ENCODE peak calls at places on chromosomes 12 and 14, in four cellular contexts. R, G, J and C are unnamed samples.

GRCh38 chr14:43795600-43796228 is 711.4 kb downstream of the FSCB start:
- DNase-seq in J (peak), R (no peak), G (no peak), C (no peak)

GRCh38 chr12:110537605-110538409 is 35.7 kb downstream of the RAD9B start:
- DNase-seq in R (no peak), G (no peak), J (no peak), C (no peak)

GRCh38 chr12:102067574-102068258 is 5.9 kb upstream of the WASHC3 start:
- DNase-seq in R (no peak), G (no peak), J (no peak), C (no peak)

GRCh38 chr12:25769076-25769945 is 189.2 kb upstream of the RASSF8 start:
- DNase-seq in J (peak), G (no peak), R (no peak), C (no peak)

GRCh38 chr12:27344246-27344645 is 11.6 kb downstream of the BMAL2 start:
- DNase-seq in J (peak), G (no peak), R (no peak), C (no peak)

GRCh38 chr14:99682809-99683618 is 1.1 kb upstream of the CYP46A1 start:
- DNase-seq in G (peak), J (peak), R (peak), C (peak)

GRCh38 chr12:76470028-76470939 is 89.3 kb downstream of the OSBPL8 start:
- DNase-seq in R (no peak), G (no peak), J (peak), C (no peak)

GRCh38 chr12:119594399-119594730 is 791 bp downstream of the TMEM233 start:
- DNase-seq in R (peak), J (no peak), G (no peak), C (no peak)

GRCh38 chr12:65152012-65152411 is 17.4 kb upstream of the LEMD3 start:
- DNase-seq in G (no peak), J (peak), R (no peak), C (no peak)

GRCh38 chr12:67651380-67651695 is 2.8 kb downstream of the DYRK2 start:
- DNase-seq in J (peak), G (no peak), R (no peak), C (no peak)

DNA sequence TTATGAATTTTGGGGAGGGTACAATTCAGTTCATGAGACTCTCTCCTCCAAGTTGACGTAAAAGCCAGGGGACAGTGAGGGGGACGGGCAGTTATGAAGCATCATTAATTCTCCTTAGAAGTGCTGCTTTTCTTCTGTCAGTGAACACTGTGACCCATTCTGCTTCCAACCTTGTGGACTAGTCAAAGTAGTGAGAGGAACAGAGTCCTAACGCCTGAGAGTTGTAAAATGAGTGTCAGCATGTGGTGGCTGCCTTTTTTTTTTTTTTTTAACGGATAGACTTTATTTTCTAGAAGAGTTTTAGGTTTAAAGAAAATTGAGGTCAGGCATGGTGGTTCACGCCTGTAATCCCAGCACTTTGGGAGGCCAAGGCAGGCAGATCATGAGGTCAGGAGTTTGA is 15.5 kb downstream of the RESF1 start:
- DNase-seq in J (no peak), R (no peak), G (no peak), C (no peak)
- H3K27ac ChIP-seq in J (no peak), R (no peak), G (peak), C (no peak)

DNA sequence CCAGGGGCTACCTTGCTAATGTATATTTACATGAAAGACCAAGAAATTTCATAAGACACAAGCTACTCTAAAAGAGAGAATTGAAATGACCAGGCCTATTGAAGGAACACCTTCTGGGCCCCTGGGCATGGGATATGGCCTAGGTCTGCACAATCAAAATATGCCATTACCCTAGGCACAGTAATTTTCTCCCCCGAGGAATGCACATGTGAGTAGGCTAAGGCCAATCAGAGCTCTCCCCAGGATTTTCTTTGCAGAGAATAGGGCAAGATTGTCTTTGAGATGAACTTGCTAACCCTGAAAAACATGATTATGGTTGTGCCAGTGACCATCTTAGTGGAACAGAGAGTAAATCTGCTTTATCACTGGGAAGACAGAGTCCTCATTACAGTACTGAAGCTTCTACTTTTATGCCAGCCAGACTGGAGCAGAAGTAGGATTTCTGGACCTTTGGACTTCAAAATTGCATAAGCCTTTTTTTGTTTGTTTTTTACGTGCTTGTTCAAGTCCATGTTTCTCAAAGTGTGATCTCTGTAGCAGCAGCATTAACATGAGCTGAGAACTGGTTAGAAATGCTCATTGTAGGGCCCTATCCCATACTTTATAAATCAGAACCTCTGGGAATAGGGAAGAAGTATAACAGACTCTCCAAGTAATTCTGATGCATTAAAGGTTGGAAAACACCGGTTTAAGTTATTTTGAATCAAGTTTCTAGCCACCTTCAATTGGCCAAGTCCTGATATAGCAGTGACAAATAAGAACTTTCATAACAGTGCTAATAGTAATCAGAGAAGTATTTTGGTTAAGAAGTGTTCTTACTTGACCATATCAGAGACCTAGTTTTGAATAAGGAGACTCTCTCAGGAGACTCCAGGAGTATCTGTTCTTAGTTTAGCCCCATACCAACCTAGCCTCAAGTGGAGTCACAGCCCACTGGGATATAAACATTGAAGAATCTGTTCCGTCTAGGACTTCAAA is 112.9 kb downstream of the LMO3 start:
- DNase-seq in J (no peak), R (no peak), G (no peak), C (no peak)
- H3K27ac ChIP-seq in J (no peak), R (no peak), G (no peak), C (no peak)

GRCh38 chr14:31945074-31945613 is 132.0 kb upstream of the ARHGAP5 start:
- DNase-seq in R (no peak), J (no peak), G (no peak), C (no peak)
- H3K27ac ChIP-seq in R (no peak), J (no peak), G (no peak), C (no peak)

GRCh38 chr14:35332517-35333346 is 40.5 kb downstream of the PSMA6 start:
- DNase-seq in R (no peak), J (peak), G (no peak), C (no peak)
- H3K27ac ChIP-seq in R (no peak), J (peak), G (peak), C (no peak)

GRCh38 chr14:81331229-81332026 is 68.7 kb downstream of the STON2 start:
- DNase-seq in J (no peak), R (no peak), G (no peak), C (no peak)
- H3K27ac ChIP-seq in J (no peak), R (peak), G (no peak), C (no peak)

GRCh38 chr12:31958601-31959000 is 614 bp upstream of the RESF1 start:
- DNase-seq in G (no peak), J (no peak), R (no peak), C (no peak)
- H3K27ac ChIP-seq in G (peak), J (peak), R (no peak), C (peak)

DNA sequence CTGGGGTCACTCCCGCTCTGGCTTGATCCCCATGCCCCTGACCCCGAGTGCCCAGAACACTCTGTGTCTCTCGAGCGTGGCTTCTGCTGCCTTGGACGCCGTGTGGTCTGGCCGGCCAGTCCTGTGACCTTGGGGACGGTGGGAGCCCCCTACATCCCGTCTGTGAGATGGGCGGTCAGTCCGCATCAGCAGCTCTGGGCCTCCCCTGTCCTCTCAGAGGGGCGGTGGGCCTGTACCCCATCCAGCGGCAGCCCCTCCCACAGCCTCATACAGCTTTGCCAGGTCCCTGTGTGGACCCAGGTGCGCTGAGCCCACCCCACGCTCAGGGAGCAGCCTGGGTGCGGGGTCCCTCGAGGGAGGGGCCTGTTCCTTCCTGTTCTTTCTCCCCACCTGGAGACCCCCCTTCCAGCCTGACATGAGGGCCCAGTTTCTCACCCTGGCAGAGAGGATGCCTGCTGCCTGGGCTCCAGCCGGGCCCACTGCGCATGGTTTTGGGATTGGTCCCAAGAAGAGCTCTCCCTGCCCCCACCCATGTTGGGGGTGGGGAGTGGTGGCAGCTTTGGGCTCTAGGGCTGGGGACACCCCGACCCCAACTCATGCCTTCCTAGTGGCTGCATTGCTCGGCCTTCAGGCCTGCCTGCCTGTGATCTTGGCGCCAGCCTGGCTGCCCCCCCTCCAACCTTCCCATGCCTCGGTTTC is 1.5 kb downstream of the MTA1 start:
- DNase-seq in J (no peak), R (no peak), G (peak), C (no peak)
- H3K27ac ChIP-seq in J (no peak), R (no peak), G (no peak), C (peak)

GRCh38 chr14:61875483-61875882 is 113.3 kb downstream of the SNAPC1 start:
- DNase-seq in J (no peak), G (no peak), R (no peak), C (no peak)
- H3K27ac ChIP-seq in J (no peak), G (no peak), R (no peak), C (no peak)

GRCh38 chr14:63273091-63273490 is 45.6 kb downstream of the GPHB5 start:
- DNase-seq in G (no peak), J (no peak), R (no peak), C (no peak)
- H3K27ac ChIP-seq in G (no peak), J (no peak), R (no peak), C (no peak)

DNA sequence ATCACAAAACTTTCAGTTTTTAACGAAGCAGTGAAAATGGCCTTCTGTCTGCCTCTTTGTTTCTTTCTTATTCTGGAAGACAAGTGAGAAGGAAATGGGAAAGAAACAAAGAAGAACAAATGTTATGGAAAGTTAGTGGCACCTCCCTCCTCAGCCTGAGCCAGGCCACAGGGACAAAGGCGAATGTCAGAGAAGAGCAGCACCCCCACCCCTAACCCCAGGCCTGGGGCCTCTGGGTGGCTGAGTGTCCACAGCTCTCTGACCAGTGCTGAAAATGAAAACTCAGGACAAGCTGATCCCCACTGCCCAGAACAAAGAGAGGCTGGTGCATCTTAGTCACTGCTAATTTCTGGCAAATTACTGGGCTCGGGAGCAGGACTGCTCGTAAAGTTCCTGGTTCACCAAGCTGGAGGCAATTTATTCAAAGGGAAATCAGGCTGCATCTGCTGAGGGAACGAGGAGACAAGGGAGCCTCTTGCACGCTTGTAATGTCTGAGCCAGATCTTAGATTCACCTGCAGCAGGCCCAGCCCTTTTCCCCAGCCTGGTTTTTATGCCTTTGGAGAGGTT is 43.1 kb downstream of the CALM1 start:
- DNase-seq in G (no peak), R (no peak), J (peak), C (no peak)
- H3K27ac ChIP-seq in G (no peak), R (peak), J (no peak), C (no peak)